ENCODE peak calls at places on chromosomes 11 and 22, in ten cellular contexts. H is GM20000; V is NCI-H1436 treated with DMSO at 0.1 percent for 48 hours; I is anterior cingulate cortex; G is activated CD4-positive, CD25-positive, alpha-beta regulatory T cell; W is mesendoderm; Q is OCI-M1; A is GDM1; L is NCI-H774; D is lower leg skin. P is an unnamed sample.

GRCh38 chr22:11325767-11326166 is 4202.2 kb upstream of the OR11H1 start:
- DNase-seq in Q (no peak), I (no peak), G (no peak), V (no peak), H (no peak), A (no peak), W (no peak), L (no peak), D (no peak), P (no peak)

GRCh38 chr22:23781065-23781464 is 5.7 kb upstream of the SMARCB1 start:
- DNase-seq in H (no peak), W (no peak), A (no peak), L (no peak), D (no peak), I (peak), V (no peak), G (no peak), Q (no peak), P (no peak)

GRCh38 chr22:32079110-32080089 is 36.3 kb downstream of the SLC5A1 start:
- DNase-seq in I (no peak), V (no peak), H (no peak), G (no peak), A (no peak), Q (no peak), W (peak), D (no peak), L (no peak), P (no peak)

GRCh38 chr11:119115484-119116234 is 5.7 kb upstream of the HINFP start:
- DNase-seq in I (no peak), A (no peak), H (no peak), V (no peak), W (no peak), L (no peak), D (peak), G (no peak), Q (no peak), P (no peak)

GRCh38 chr11:114089748-114090147 is 30.2 kb downstream of the ZBTB16 start:
- DNase-seq in I (no peak), W (no peak), L (no peak), V (no peak), D (no peak), Q (no peak), H (no peak), G (no peak), A (no peak), P (no peak)

GRCh38 chr11:129637983-129638776 is 177.5 kb upstream of the TMEM45B start:
- DNase-seq in G (no peak), D (no peak), W (no peak), Q (no peak), L (no peak), V (no peak), A (no peak), H (no peak), I (no peak), P (no peak)

GRCh38 chr11:28417601-28418323 is 309.6 kb downstream of the METTL15 start:
- DNase-seq in A (no peak), G (no peak), Q (no peak), D (no peak), I (no peak), W (no peak), H (no peak), L (no peak), V (no peak), P (no peak)

GRCh38 chr11:111331711-111332479 is 33.5 kb downstream of the POU2AF3 start:
- DNase-seq in V (peak), H (no peak), D (no peak), A (no peak), I (no peak), W (no peak), L (no peak), Q (no peak), G (no peak), P (no peak)

GRCh38 chr11:120462825-120463224 is 48.7 kb upstream of the GRIK4 start:
- DNase-seq in V (no peak), Q (no peak), H (no peak), D (no peak), G (no peak), A (no peak), W (no peak), L (no peak), I (no peak), P (no peak)

GRCh38 chr22:40244586-40244985 is 66.9 kb downstream of the TNRC6B start:
- DNase-seq in V (no peak), A (no peak), D (no peak), I (no peak), H (no peak), G (no peak), W (no peak), Q (no peak), L (no peak), P (no peak)

GRCh38 chr11:13283636-13284035 is 6.0 kb downstream of the BMAL1 start:
- DNase-seq in W (peak), H (no peak), A (no peak), L (no peak), I (no peak), V (no peak), G (no peak), Q (no peak), D (no peak), P (no peak)

GRCh38 chr11:34910817-34911216 is 5.4 kb downstream of the APIP start:
- DNase-seq in D (no peak), G (no peak), Q (no peak), W (no peak), V (no peak), A (no peak), H (peak), L (no peak), I (no peak), P (no peak)

GRCh38 chr11:83477772-83478171 is 191.6 kb upstream of the CCDC90B start:
- DNase-seq in L (no peak), I (no peak), H (no peak), G (no peak), D (no peak), A (no peak), Q (no peak), V (no peak), W (no peak), P (no peak)

GRCh38 chr11:58193403-58193802 is 4.5 kb downstream of the OR9Q2 start:
- DNase-seq in G (no peak), I (no peak), A (no peak), Q (peak), H (no peak), V (no peak), L (no peak), D (no peak), W (no peak), P (no peak)

GRCh38 chr11:57237204-57237681 is at the start of gene APLNR:
- DNase-seq in Q (peak), D (no peak), A (no peak), L (no peak), W (peak), V (no peak), I (no peak), H (no peak), G (no peak), P (no peak)

GRCh38 chr11:100676901-100677300 is 10.2 kb upstream of the ARHGAP42 start:
- DNase-seq in V (no peak), Q (no peak), W (peak), H (no peak), D (no peak), L (no peak), A (no peak), I (no peak), G (no peak), P (no peak)

GRCh38 chr11:60771879-60772525 is 13.1 kb upstream of the MS4A10 start:
- DNase-seq in I (no peak), V (no peak), G (no peak), A (no peak), L (no peak), Q (no peak), D (no peak), H (no peak), W (peak), P (no peak)

GRCh38 chr11:9821008-9821752 is 157.3 kb downstream of the SWAP70 start:
- DNase-seq in Q (no peak), V (no peak), W (peak), A (no peak), I (no peak), G (no peak), L (no peak), H (no peak), D (no peak), P (no peak)

GRCh38 chr11:57363131-57363530 is 17.8 kb downstream of the PRG3 start:
- DNase-seq in G (no peak), D (no peak), Q (no peak), L (no peak), H (no peak), A (no peak), I (no peak), V (no peak), W (no peak), P (no peak)

GRCh38 chr22:42074153-42074750 is at the start of gene PHETA2:
- DNase-seq in V (no peak), I (no peak), G (peak), W (peak), Q (no peak), H (peak), D (no peak), L (no peak), A (no peak), P (no peak)

GRCh38 chr11:118186346-118187107 is 10.1 kb upstream of the SCN2B start:
- DNase-seq in D (no peak), Q (peak), L (no peak), G (no peak), W (no peak), V (no peak), A (peak), I (no peak), H (no peak), P (no peak)

GRCh38 chr11:116557261-116557660 is 215.5 kb downstream of the BUD13 start:
- DNase-seq in W (no peak), H (no peak), L (no peak), D (no peak), Q (no peak), G (no peak), A (no peak), I (no peak), V (no peak), P (no peak)

GRCh38 chr22:32175751-32176644 is 16.9 kb upstream of the C22orf42 start:
- DNase-seq in V (no peak), I (no peak), H (no peak), Q (no peak), W (peak), G (no peak), A (no peak), D (no peak), L (no peak), P (no peak)

GRCh38 chr11:69637956-69638871 is 2.7 kb upstream of the CCND1 start:
- DNase-seq in V (no peak), L (no peak), H (no peak), Q (peak), A (no peak), I (no peak), D (no peak), G (no peak), W (peak), P (no peak)

GRCh38 chr11:121458551-121458950 is 5.8 kb upstream of the SORL1-AS1 start:
- DNase-seq in V (no peak), L (no peak), D (no peak), G (no peak), A (no peak), I (no peak), H (no peak), W (no peak), Q (no peak), P (no peak)

GRCh38 chr11:78310500-78310909 is 107.1 kb downstream of the GAB2 start:
- DNase-seq in H (peak), Q (no peak), D (no peak), L (no peak), I (no peak), V (no peak), G (no peak), A (no peak), W (no peak), P (no peak)

GRCh38 chr11:62141111-62142042 is 17.6 kb downstream of the INCENP start:
- DNase-seq in L (no peak), W (no peak), G (no peak), V (no peak), H (no peak), D (no peak), A (no peak), Q (no peak), I (no peak), P (no peak)

GRCh38 chr11:112769573-112769972 is 191.6 kb upstream of the NCAM1 start:
- DNase-seq in L (no peak), I (no peak), Q (no peak), W (no peak), V (no peak), D (no peak), H (no peak), G (no peak), A (no peak), P (no peak)

GRCh38 chr22:19680911-19681862 is 33.1 kb upstream of the SEPTIN5 start:
- DNase-seq in H (no peak), D (no peak), Q (peak), V (no peak), G (no peak), A (no peak), L (no peak), I (no peak), W (no peak), P (no peak)

GRCh38 chr22:30064172-30064571 is 16.1 kb upstream of the HORMAD2 start:
- DNase-seq in I (no peak), G (no peak), A (no peak), H (no peak), W (no peak), Q (no peak), D (no peak), L (no peak), V (no peak), P (no peak)

GRCh38 chr11:130124096-130124495 is 35.5 kb upstream of the ST14 start:
- DNase-seq in H (no peak), I (no peak), G (no peak), Q (peak), D (peak), L (no peak), W (no peak), A (no peak), V (no peak), P (no peak)

GRCh38 chr22:36027960-36028645 is 521 bp downstream of the RBFOX2 start:
- DNase-seq in I (no peak), G (no peak), D (no peak), W (peak), A (no peak), H (no peak), L (peak), Q (no peak), V (no peak), P (peak)

GRCh38 chr11:27214713-27215112 is 148.3 kb downstream of the CCDC34 start:
- DNase-seq in I (no peak), A (no peak), D (no peak), H (no peak), V (no peak), L (no peak), Q (no peak), G (no peak), W (no peak), P (no peak)

GRCh38 chr11:130847517-130847916 is 68.8 kb downstream of the SNX19 start:
- DNase-seq in G (no peak), I (no peak), A (no peak), D (no peak), L (no peak), H (no peak), V (no peak), Q (no peak), W (no peak), P (no peak)

GRCh38 chr11:134663506-134664313 is 251.7 kb upstream of the B3GAT1 start:
- DNase-seq in G (no peak), I (no peak), W (no peak), A (no peak), Q (no peak), H (no peak), V (no peak), L (no peak), D (no peak), P (no peak)